ENCODE peak calls at places on chromosome 11, in eight cellular contexts. U, W, M, Z, V, R, J and L are unnamed samples.

GRCh38 chr11:94593030-94593429 is 25.9 kb downstream of the PIWIL4 start:
- DNase-seq in U (no peak), W (no peak), M (no peak), Z (no peak), V (peak), R (no peak), J (no peak), L (no peak)

GRCh38 chr11:64656797-64657196 is 65.8 kb downstream of the SLC22A12 start:
- DNase-seq in U (no peak), W (no peak), M (no peak), Z (no peak), V (no peak), R (no peak), J (no peak), L (no peak)

GRCh38 chr11:46247664-46248063 is 29.8 kb upstream of the CREB3L1 start:
- DNase-seq in U (peak), W (no peak), M (no peak), Z (peak), V (peak), R (no peak), J (no peak), L (no peak)

GRCh38 chr11:76836613-76837291 is 24.0 kb upstream of the ACER3 start:
- DNase-seq in U (no peak), W (no peak), M (no peak), Z (no peak), V (no peak), R (no peak), J (no peak), L (no peak)

GRCh38 chr11:11036185-11037161 is 178.6 kb upstream of the ZBED5 start:
- DNase-seq in U (peak), W (no peak), M (peak), Z (peak), V (peak), R (no peak), J (no peak), L (no peak)

GRCh38 chr11:115996125-115996807 is 492.1 kb upstream of the CADM1 start:
- DNase-seq in U (no peak), W (no peak), M (no peak), Z (no peak), V (no peak), R (no peak), J (no peak), L (no peak)

GRCh38 chr11:67273260-67273990 is 7.2 kb downstream of the GRK2 start:
- DNase-seq in U (no peak), W (peak), M (no peak), Z (no peak), V (no peak), R (no peak), J (peak), L (no peak)

GRCh38 chr11:85759915-85760314 is 51.0 kb downstream of the SYTL2 start:
- DNase-seq in U (no peak), W (no peak), M (no peak), Z (no peak), V (peak), R (no peak), J (no peak), L (no peak)

GRCh38 chr11:96199563-96200025 is 143.4 kb downstream of the MAML2 start:
- DNase-seq in U (no peak), W (no peak), M (no peak), Z (no peak), V (peak), R (no peak), J (no peak), L (no peak)

GRCh38 chr11:112526699-112527410 is 266.2 kb upstream of the PLET1 start:
- DNase-seq in U (no peak), W (no peak), M (no peak), Z (no peak), V (peak), R (peak), J (no peak), L (no peak)

GRCh38 chr11:120061761-120062560 is 76.0 kb downstream of the TRIM29 start:
- DNase-seq in U (no peak), W (peak), M (no peak), Z (no peak), V (peak), R (no peak), J (no peak), L (no peak)

GRCh38 chr11:65132238-65132987 is 1.9 kb downstream of the SYVN1 start:
- DNase-seq in U (no peak), W (peak), M (no peak), Z (no peak), V (no peak), R (no peak), J (peak), L (no peak)

GRCh38 chr11:122815900-122816299 is 22.4 kb upstream of the CRTAM start:
- DNase-seq in U (no peak), W (no peak), M (no peak), Z (no peak), V (no peak), R (no peak), J (no peak), L (no peak)

GRCh38 chr11:130652671-130653335 is 204.4 kb downstream of the ADAMTS15 start:
- DNase-seq in U (no peak), W (peak), M (no peak), Z (no peak), V (peak), R (no peak), J (no peak), L (no peak)

GRCh38 chr11:9250139-9250582 is 15.0 kb downstream of the DENND5A start:
- DNase-seq in U (peak), W (no peak), M (peak), Z (no peak), V (no peak), R (no peak), J (no peak), L (no peak)

GRCh38 chr11:64238076-64238475 is 2.8 kb upstream of the FKBP2 start:
- DNase-seq in U (no peak), W (no peak), M (no peak), Z (no peak), V (no peak), R (no peak), J (no peak), L (no peak)

GRCh38 chr11:87219266-87219665 is 181.5 kb downstream of the TMEM135 start:
- DNase-seq in U (no peak), W (no peak), M (no peak), Z (no peak), V (no peak), R (no peak), J (no peak), L (no peak)

GRCh38 chr11:75482310-75482606 is 43.5 kb downstream of the GDPD5 start:
- DNase-seq in U (no peak), W (no peak), M (no peak), Z (no peak), V (no peak), R (no peak), J (peak), L (no peak)

GRCh38 chr11:2261436-2262230 is 8.8 kb downstream of the ASCL2 start:
- DNase-seq in U (no peak), W (no peak), M (no peak), Z (no peak), V (no peak), R (no peak), J (no peak), L (no peak)

GRCh38 chr11:64490562-64491216 is 100.3 kb upstream of the SLC22A12 start:
- DNase-seq in U (peak), W (no peak), M (no peak), Z (no peak), V (no peak), R (no peak), J (no peak), L (no peak)

GRCh38 chr11:9150501-9150900 is 59.1 kb upstream of the SCUBE2 start:
- DNase-seq in U (no peak), W (no peak), M (no peak), Z (no peak), V (peak), R (no peak), J (no peak), L (no peak)

GRCh38 chr11:772429-773390 is 4.6 kb downstream of the GATD1 start:
- DNase-seq in U (no peak), W (peak), M (no peak), Z (no peak), V (no peak), R (no peak), J (peak), L (no peak)

GRCh38 chr11:28231475-28231874 is 123.3 kb downstream of the METTL15 start:
- DNase-seq in U (no peak), W (no peak), M (no peak), Z (no peak), V (no peak), R (no peak), J (no peak), L (no peak)

GRCh38 chr11:102666331-102666957 is 39.1 kb downstream of the MMP27 start:
- DNase-seq in U (peak), W (no peak), M (peak), Z (peak), V (peak), R (no peak), J (no peak), L (no peak)

GRCh38 chr11:86692317-86692716 is 19.9 kb upstream of the ME3 start:
- DNase-seq in U (no peak), W (no peak), M (no peak), Z (no peak), V (no peak), R (no peak), J (no peak), L (no peak)